ENCODE peak calls at places on chromosomes 7 and 10, in seven cellular contexts. Z, L, K, T, U, P and Y are unnamed samples.

GRCh38 chr7:99092064-99092720 is 51.7 kb downstream of the SMURF1 start:
- DNase-seq in Z (no peak), L (no peak), K (no peak), T (no peak), U (no peak), P (no peak), Y (no peak)

GRCh38 chr7:156780724-156781455 is 112.1 kb downstream of the LMBR1 start:
- DNase-seq in Z (no peak), L (no peak), K (no peak), T (no peak), U (no peak), P (no peak), Y (no peak)

GRCh38 chr10:3002304-3002703 is 65.0 kb upstream of the PFKP start:
- DNase-seq in Z (no peak), L (no peak), K (no peak), T (no peak), U (no peak), P (no peak), Y (no peak)

GRCh38 chr7:90625562-90625961 is 29.4 kb downstream of the CDK14 start:
- DNase-seq in Z (no peak), L (no peak), K (peak), T (no peak), U (peak), P (peak), Y (peak)

GRCh38 chr7:87056346-87056745 is 3.1 kb downstream of the ELAPOR2 start:
- DNase-seq in Z (no peak), L (no peak), K (no peak), T (no peak), U (no peak), P (no peak), Y (no peak)

GRCh38 chr10:68489919-68490318 is 18.1 kb upstream of the DNA2 start:
- DNase-seq in Z (peak), L (no peak), K (no peak), T (no peak), U (no peak), P (no peak), Y (no peak)

GRCh38 chr10:103746598-103746997 is 108.8 kb downstream of the SH3PXD2A start:
- DNase-seq in Z (no peak), L (no peak), K (no peak), T (no peak), U (no peak), P (no peak), Y (no peak)

GRCh38 chr7:22013711-22014110 is 68.0 kb upstream of the CDCA7L start:
- DNase-seq in Z (no peak), L (no peak), K (no peak), T (no peak), U (no peak), P (no peak), Y (no peak)

GRCh38 chr10:73838827-73839226 is 27.4 kb upstream of the NDST2 start:
- DNase-seq in Z (no peak), L (no peak), K (no peak), T (no peak), U (no peak), P (no peak), Y (no peak)

GRCh38 chr7:17774248-17774647 is 166.0 kb downstream of the SNX13 start:
- DNase-seq in Z (peak), L (no peak), K (no peak), T (no peak), U (no peak), P (peak), Y (no peak)

GRCh38 chr7:75966209-75966961 is 28.0 kb downstream of the TMEM120A start:
- DNase-seq in Z (no peak), L (no peak), K (no peak), T (no peak), U (peak), P (peak), Y (peak)

GRCh38 chr10:14386202-14386593 is 55.5 kb upstream of the FRMD4A start:
- DNase-seq in Z (no peak), L (no peak), K (no peak), T (no peak), U (no peak), P (no peak), Y (no peak)

GRCh38 chr10:63605568-63605967 is 84.4 kb downstream of the REEP3 start:
- DNase-seq in Z (no peak), L (no peak), K (no peak), T (no peak), U (no peak), P (no peak), Y (no peak)

GRCh38 chr10:60848126-60848525 is 69.8 kb downstream of the CDK1 start:
- DNase-seq in Z (no peak), L (no peak), K (no peak), T (no peak), U (peak), P (peak), Y (no peak)

GRCh38 chr7:54477083-54477482 is 65.1 kb upstream of the VSTM2A start:
- DNase-seq in Z (no peak), L (no peak), K (no peak), T (no peak), U (no peak), P (no peak), Y (no peak)
- TF ChIP-seq CTCF in Z (no peak), L (no peak), K (no peak), T (no peak), U (no peak), P (no peak), Y (no peak)

DNA sequence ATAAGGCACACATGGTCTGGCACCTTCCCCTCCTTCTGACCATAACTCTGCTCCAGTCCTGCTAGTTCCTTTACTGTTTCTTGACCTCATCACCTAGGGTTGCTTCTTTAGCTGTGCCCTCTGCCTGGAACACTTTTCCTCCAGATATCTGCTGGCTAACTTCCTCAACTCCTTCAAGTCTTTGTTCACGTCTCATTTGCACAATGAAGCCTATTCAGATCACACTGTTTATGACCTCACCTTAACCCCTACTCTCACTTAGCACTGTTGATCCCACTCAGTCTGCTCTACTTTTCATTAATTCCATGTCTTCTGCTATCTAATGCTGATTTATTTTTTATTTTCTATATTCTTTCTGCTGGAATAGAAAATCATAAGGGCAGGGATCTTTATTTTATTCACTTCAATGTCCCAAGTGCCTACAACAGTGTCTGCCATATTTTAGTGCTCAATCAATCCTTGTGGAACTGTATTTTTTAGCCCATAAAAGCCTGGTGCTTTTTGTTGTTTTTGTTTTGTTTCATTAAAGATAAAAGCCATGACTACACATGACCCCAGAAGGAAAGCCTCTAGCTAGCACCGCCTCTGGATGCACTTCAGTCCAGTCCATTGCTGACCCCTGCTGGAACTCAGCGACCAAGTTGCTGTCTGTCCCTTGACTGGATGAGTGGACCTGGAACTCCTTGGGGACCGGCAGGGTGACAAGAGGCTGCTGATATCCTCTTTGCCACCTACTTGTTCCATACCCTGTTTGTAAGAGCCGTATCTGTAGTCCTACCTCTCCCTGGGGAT is 12.3 kb downstream of the KLF14 start:
- DNase-seq in Z (peak), L (peak), K (peak), T (no peak), U (peak), P (peak), Y (peak)
- TF ChIP-seq CTCF in Z (no peak), L (peak), K (peak), T (no peak), U (peak), P (peak), Y (peak)

DNA sequence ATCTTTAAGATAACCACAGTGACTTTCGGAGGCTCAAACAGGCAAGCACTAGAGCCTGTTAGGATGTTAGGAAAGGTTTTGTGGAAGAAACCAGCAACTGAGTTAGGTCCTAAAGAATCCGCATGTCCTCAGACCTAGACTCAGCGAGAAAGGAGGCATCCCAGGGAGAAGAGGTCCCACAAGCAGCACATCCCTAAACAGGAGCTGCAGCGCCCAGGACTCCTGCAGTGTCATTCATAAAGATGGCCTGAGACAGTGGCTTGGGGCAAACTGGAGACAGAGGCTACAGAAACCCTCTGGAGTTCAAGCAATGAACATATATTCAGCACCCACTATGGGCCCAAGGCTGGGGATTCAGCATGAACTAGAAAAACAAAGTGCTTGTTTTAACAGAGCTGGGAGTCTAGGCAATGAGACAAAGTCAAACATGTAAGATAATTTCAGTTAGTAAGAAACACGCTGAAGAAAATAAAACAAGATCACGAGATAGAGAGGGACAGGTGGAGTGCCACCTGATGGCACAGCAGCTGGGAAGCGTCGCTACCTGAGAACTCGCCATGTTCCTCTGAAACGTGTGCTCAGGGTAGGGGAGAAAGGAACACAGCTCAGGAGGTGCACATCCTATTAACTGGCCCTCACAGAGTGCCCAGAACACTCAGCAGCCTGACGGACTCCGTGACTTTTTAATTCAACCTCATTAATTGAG is 48.1 kb downstream of the PARD3 start:
- DNase-seq in Z (no peak), L (no peak), K (no peak), T (no peak), U (no peak), P (no peak), Y (no peak)
- TF ChIP-seq CTCF in Z (no peak), L (no peak), K (no peak), T (no peak), U (no peak), P (no peak), Y (no peak)

DNA sequence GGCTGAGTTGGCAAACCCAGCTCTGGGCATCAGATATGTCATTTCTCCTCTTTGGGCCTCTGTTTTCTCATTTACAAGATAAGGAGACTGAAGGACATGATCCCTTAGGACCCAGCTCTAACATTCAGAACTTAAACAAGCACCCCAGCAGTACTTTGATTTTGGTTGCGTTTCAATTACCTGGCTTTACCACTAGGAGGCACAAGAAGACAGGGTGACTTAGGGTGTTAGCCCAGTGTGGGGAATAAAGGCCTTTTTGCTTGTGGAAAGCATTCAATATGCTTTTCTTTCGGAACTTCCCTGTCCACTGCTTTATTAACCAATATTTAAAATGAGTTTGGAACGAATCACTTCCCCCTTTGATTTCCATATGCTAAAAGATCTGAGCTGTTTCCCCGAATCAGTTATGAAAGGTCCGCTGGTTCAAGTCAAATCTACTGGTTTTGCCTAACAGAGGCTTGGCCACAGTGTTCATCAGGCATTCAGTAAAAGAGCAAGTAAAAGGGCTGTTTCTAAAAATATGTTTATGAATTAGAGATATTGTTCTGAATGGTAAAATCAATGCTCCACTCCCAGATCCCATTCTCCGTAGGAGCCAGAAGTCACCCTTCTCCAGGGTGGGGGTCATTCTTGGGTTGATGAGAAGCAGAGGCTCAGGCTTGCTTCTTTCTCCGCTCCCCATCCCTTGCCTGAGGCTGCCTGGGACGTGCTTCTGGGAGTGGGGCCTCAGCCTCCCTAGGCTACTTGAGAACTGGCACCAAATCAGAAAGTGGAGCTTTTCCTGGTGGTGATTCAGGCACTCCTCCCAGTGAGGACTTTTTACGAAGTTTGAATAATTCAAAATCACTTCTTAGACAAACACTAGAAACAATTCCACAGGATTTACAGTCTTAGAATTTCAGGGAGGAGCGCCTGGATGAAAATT is 105.5 kb downstream of the MYOF start:
- DNase-seq in Z (peak), L (peak), K (peak), T (no peak), U (peak), P (peak), Y (peak)
- TF ChIP-seq CTCF in Z (peak), L (peak), K (peak), T (peak), U (peak), P (peak), Y (peak)

GRCh38 chr7:149843566-149843965 is 5.4 kb downstream of the ZNF862 start:
- DNase-seq in Z (no peak), L (no peak), K (no peak), T (no peak), U (no peak), P (no peak), Y (no peak)
- TF ChIP-seq CTCF in Z (no peak), L (no peak), K (no peak), T (no peak), U (no peak), P (no peak), Y (no peak)

GRCh38 chr7:132755538-132756481 is 179.5 kb upstream of the PLXNA4 start:
- DNase-seq in Z (no peak), L (no peak), K (no peak), T (no peak), U (no peak), P (no peak), Y (no peak)
- TF ChIP-seq CTCF in Z (no peak), L (no peak), K (no peak), T (no peak), U (no peak), P (no peak), Y (no peak)

DNA sequence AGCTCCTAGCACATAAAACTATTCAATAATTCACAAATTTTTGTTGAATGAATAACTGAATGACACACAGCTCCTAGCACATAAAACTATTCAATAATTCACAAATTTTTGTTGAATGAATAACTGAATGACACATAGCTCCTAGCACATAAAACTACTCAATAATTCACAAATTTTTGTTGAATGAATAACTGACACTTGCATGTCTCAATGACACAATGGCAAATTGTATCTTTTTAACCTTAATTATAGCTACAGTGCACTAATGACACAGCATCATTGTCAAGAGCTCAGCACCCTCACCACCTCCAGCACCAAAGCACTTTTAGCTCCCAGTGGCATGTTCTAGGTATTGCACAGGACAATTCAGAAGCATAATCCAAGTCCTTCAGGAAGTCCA is 131.6 kb downstream of the PDE1C start:
- DNase-seq in Z (no peak), L (no peak), K (no peak), T (no peak), U (no peak), P (no peak), Y (no peak)
- TF ChIP-seq CTCF in Z (no peak), L (no peak), K (peak), T (no peak), U (no peak), P (no peak), Y (peak)